ENCODE peak calls at places on chromosomes 5 and 9, in four cellular contexts. J is astrocyte, L is stomach, Z is aorta. Q is an unnamed sample. For H3K4me1, the result is how much of the 10 kb centered on the place peaks cover.

GRCh38 chr5:38595149-38595725 is 38.8 kb upstream of the LIFR start:
- DNase-seq in J (peak), L (no peak), Z (no peak), Q (no peak)

GRCh38 chr9:2662496-2662895 is 40.9 kb downstream of the VLDLR start:
- DNase-seq in J (no peak), L (peak), Z (no peak), Q (no peak)

GRCh38 chr9:31320507-31320906 is 1063.9 kb upstream of the ACO1 start:
- DNase-seq in J (no peak), L (no peak), Z (no peak), Q (no peak)

GRCh38 chr9:129250786-129251185 is 72.7 kb upstream of the IER5L start:
- DNase-seq in J (peak), L (no peak), Z (no peak), Q (no peak)

GRCh38 chr5:140785905-140786686 is at the start of gene PCDHA1:
- DNase-seq in J (no peak), L (no peak), Z (no peak), Q (no peak)

GRCh38 chr9:63816742-63817621 is 1468.0 kb downstream of the FOXD4L5 start:
- DNase-seq in J (peak), L (peak), Z (peak), Q (peak)

GRCh38 chr9:26893030-26893676 is 551 bp upstream of the CAAP1 start:
- DNase-seq in J (no peak), L (no peak), Z (no peak), Q (no peak)

GRCh38 chr9:128861501-128861900 is 20.2 kb downstream of the KYAT1 start:
- DNase-seq in J (no peak), L (no peak), Z (no peak), Q (no peak)

GRCh38 chr5:93622240-93622885 is 39.3 kb downstream of the NR2F1 start:
- DNase-seq in J (peak), L (no peak), Z (no peak), Q (no peak)

GRCh38 chr9:70229579-70229978 is 29.2 kb upstream of the SMC5 start:
- DNase-seq in J (peak), L (no peak), Z (no peak), Q (no peak)

GRCh38 chr5:155049569-155050383 is 36.2 kb downstream of the KIF4B start:
- DNase-seq in J (no peak), L (no peak), Z (no peak), Q (no peak)
- H3K4me1 ChIP-seq in J (under half), L (under half), Z (under half), Q (under half)

GRCh38 chr9:109409998-109410397 is 88.1 kb downstream of the PTPN3 start:
- DNase-seq in J (no peak), L (no peak), Z (no peak), Q (no peak)
- H3K4me1 ChIP-seq in J (under half), L (under half), Z (under half), Q (under half)

DNA sequence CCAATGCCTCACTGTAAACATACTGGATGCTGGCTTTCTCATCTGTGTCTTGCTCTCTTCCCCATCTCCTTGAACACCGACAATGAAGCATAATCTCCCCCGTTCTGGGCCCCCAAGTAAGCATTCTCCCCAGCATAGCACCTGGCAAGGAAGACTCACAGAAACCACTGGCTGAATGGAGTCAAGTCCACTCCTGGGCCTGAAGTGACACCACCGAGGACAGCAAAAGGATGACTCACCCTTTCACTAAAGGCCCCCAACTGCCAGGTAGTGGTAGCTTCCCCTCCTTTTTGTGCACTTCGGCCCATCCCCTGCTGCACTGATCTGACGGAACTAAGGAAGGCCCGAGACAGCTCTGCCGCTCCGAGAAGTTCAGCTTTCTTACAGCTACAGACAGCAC is 9.4 kb downstream of the VDAC1 start:
- DNase-seq in J (no peak), L (no peak), Z (no peak), Q (no peak)
- H3K4me1 ChIP-seq in J (under half), L (half or more), Z (under half), Q (under half)

GRCh38 chr9:6920040-6920439 is 162.3 kb downstream of the KDM4C start:
- DNase-seq in J (no peak), L (no peak), Z (no peak), Q (no peak)

GRCh38 chr9:6921335-6921734 is 163.6 kb downstream of the KDM4C start:
- DNase-seq in J (no peak), L (no peak), Z (no peak), Q (no peak)

GRCh38 chr9:6922124-6922676 is 164.4 kb downstream of the KDM4C start:
- DNase-seq in J (no peak), L (no peak), Z (no peak), Q (no peak)

GRCh38 chr9:6915635-6916034 is 157.9 kb downstream of the KDM4C start:
- DNase-seq in J (no peak), L (no peak), Z (no peak), Q (no peak)

GRCh38 chr9:6917162-6917561 is 159.4 kb downstream of the KDM4C start:
- DNase-seq in J (no peak), L (no peak), Z (no peak), Q (no peak)
- H3K4me1 ChIP-seq in J (under half), L (under half), Z (under half), Q (under half)

GRCh38 chr5:150612905-150613670 is 27.4 kb upstream of the SYNPO start:
- DNase-seq in J (peak), L (no peak), Z (no peak), Q (no peak)
- H3K4me1 ChIP-seq in J (under half), L (half or more), Z (under half), Q (half or more)

GRCh38 chr5:76376141-76376900 is 26.8 kb upstream of the IQGAP2 start:
- DNase-seq in J (peak), L (no peak), Z (no peak), Q (no peak)
- H3K4me1 ChIP-seq in J (under half), L (under half), Z (under half), Q (under half)

GRCh38 chr9:14346301-14346721 is 32.4 kb upstream of the NFIB start:
- DNase-seq in J (no peak), L (no peak), Z (no peak), Q (peak)
- H3K4me1 ChIP-seq in J (under half), L (under half), Z (under half), Q (under half)

GRCh38 chr5:35856186-35857003 is at the start of gene IL7R:
- DNase-seq in J (peak), L (no peak), Z (no peak), Q (no peak)
- H3K4me1 ChIP-seq in J (under half), L (under half), Z (under half), Q (under half)

DNA sequence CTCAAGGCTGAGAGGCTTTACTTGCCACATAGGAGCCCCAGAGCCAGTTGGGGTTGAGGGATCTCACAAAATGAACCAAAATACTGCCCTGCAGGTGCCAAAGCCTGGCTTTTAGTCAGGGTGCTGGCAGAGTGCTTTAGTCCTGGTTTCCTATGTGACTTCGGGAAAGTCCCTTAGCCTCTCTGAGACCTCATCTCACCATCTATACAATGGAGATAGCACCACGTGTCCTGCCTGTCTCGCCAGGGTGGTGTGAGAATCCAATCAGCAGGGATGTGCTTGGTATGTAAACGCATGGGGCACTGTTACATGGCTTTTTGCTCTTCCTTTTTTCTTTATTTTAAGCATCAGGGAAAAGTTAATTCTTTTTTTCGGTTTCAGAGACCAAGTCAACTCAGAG is 68.3 kb downstream of the SHB start:
- DNase-seq in J (no peak), L (no peak), Z (peak), Q (no peak)
- H3K4me1 ChIP-seq in J (under half), L (under half), Z (under half), Q (under half)

GRCh38 chr9:135884328-135885035 is 22.9 kb downstream of the CAMSAP1 start:
- DNase-seq in J (peak), L (peak), Z (no peak), Q (no peak)
- H3K4me1 ChIP-seq in J (under half), L (under half), Z (under half), Q (under half)

Q was measured in right cardiac atrium.